ENCODE peak calls at places on chromosomes 2 and 18, in five cellular contexts. M, A, X, T and N are unnamed samples.

GRCh38 chr2:285506-285905 is 2.4 kb downstream of the ALKAL2 start:
- DNase-seq in M (no peak), A (no peak), X (peak; percentile 49), T (no peak), N (no peak)

GRCh38 chr18:46302866-46303485 is 198.8 kb downstream of the HAUS1 start:
- DNase-seq in M (no peak), A (no peak), X (no peak), T (no peak), N (no peak)

GRCh38 chr2:15726321-15727057 is 134.8 kb downstream of the DDX1 start:
- DNase-seq in M (no peak), A (no peak), X (no peak), T (no peak), N (no peak)

GRCh38 chr2:14632133-14632936 is at the start of gene LRATD1:
- DNase-seq in M (peak; percentile 94), A (no peak), X (peak; percentile 48), T (no peak), N (peak; percentile 48)

GRCh38 chr2:72673279-72673678 is 152.6 kb downstream of the EXOC6B start:
- DNase-seq in M (no peak), A (no peak), X (no peak), T (no peak), N (no peak)

GRCh38 chr2:2302359-2302758 is 28.7 kb downstream of the MYT1L start:
- DNase-seq in M (no peak), A (no peak), X (no peak), T (no peak), N (no peak)

GRCh38 chr2:212845941-212846340 is 305.5 kb downstream of the IKZF2 start:
- DNase-seq in M (no peak), A (no peak), X (peak; percentile 42), T (no peak), N (no peak)

GRCh38 chr2:229071292-229071976 is 199.7 kb downstream of the PID1 start:
- DNase-seq in M (no peak), A (no peak), X (peak; percentile 54), T (no peak), N (no peak)

GRCh38 chr2:145020694-145021093 is 500.8 kb upstream of the ZEB2 start:
- DNase-seq in M (no peak), A (no peak), X (peak; percentile 64), T (no peak), N (no peak)

GRCh38 chr2:98710709-98711108 is 20.2 kb downstream of the MGAT4A start:
- DNase-seq in M (no peak), A (no peak), X (no peak), T (no peak), N (no peak)

GRCh38 chr2:143686585-143687164 is 557.5 kb downstream of the ARHGAP15 start:
- DNase-seq in M (no peak), A (peak; percentile 28), X (peak; percentile 65), T (peak; percentile 11), N (no peak)

GRCh38 chr2:195319548-195320415 is 337.2 kb upstream of the SLC39A10 start:
- DNase-seq in M (no peak), A (no peak), X (no peak), T (no peak), N (no peak)

GRCh38 chr18:7562491-7562890 is 4.6 kb upstream of the PTPRM start:
- DNase-seq in M (no peak), A (no peak), X (no peak), T (no peak), N (no peak)

GRCh38 chr18:79850731-79851130 is 53.0 kb downstream of the KCNG2 start:
- DNase-seq in M (no peak), A (no peak), X (no peak), T (no peak), N (no peak)

GRCh38 chr2:140630557-140630956 is 1500.3 kb downstream of the LRP1B start:
- DNase-seq in M (no peak), A (no peak), X (no peak), T (no peak), N (no peak)

GRCh38 chr2:105468655-105469042 is 69.8 kb upstream of the FHL2 start:
- DNase-seq in M (no peak), A (no peak), X (no peak), T (no peak), N (no peak)

GRCh38 chr2:69177063-69177771 is 164.2 kb downstream of the ANTXR1 start:
- DNase-seq in M (no peak), A (no peak), X (peak; percentile 100), T (no peak), N (peak; percentile 27)

GRCh38 chr2:232888839-232889529 is 18.9 kb downstream of the SNORC start:
- DNase-seq in M (no peak), A (no peak), X (no peak), T (no peak), N (no peak)

GRCh38 chr2:161245671-161246070 is 62.6 kb upstream of the PSMD14 start:
- DNase-seq in M (no peak), A (no peak), X (no peak), T (no peak), N (no peak)

GRCh38 chr18:55380574-55380973 is 207.4 kb downstream of the TCF4 start:
- DNase-seq in M (no peak), A (no peak), X (no peak), T (no peak), N (no peak)

GRCh38 chr18:44778788-44779187 is 98.1 kb downstream of the SETBP1 start:
- DNase-seq in M (no peak), A (no peak), X (no peak), T (no peak), N (no peak)

GRCh38 chr2:211611621-211612020 is 927.0 kb downstream of the ERBB4 start:
- DNase-seq in M (no peak), A (no peak), X (no peak), T (no peak), N (no peak)

GRCh38 chr2:178008636-178009289 is 63.8 kb downstream of the PDE11A start:
- DNase-seq in M (peak; percentile 45), A (no peak), X (no peak), T (no peak), N (no peak)

GRCh38 chr2:220932041-220932440 is 640.1 kb downstream of the EPHA4 start:
- DNase-seq in M (no peak), A (no peak), X (no peak), T (no peak), N (no peak)

GRCh38 chr2:74760875-74761630 is 72.9 kb upstream of the HK2 start:
- DNase-seq in M (no peak), A (no peak), X (no peak), T (no peak), N (no peak)

GRCh38 chr2:176582990-176583481 is 313.8 kb downstream of the MTX2 start:
- DNase-seq in M (no peak), A (peak; percentile 65), X (peak; percentile 88), T (no peak), N (no peak)

GRCh38 chr2:8581048-8581561 is 100.8 kb upstream of the ID2 start:
- DNase-seq in M (no peak), A (no peak), X (no peak), T (no peak), N (no peak)

GRCh38 chr2:207625014-207625755 is at the start of gene METTL21A:
- DNase-seq in M (peak; percentile 92), A (peak; percentile 77), X (peak; percentile 90), T (peak; percentile 99), N (peak; percentile 62)

GRCh38 chr2:168499500-168499899 is 43.4 kb downstream of the CERS6 start:
- DNase-seq in M (no peak), A (no peak), X (no peak), T (no peak), N (no peak)

DNA sequence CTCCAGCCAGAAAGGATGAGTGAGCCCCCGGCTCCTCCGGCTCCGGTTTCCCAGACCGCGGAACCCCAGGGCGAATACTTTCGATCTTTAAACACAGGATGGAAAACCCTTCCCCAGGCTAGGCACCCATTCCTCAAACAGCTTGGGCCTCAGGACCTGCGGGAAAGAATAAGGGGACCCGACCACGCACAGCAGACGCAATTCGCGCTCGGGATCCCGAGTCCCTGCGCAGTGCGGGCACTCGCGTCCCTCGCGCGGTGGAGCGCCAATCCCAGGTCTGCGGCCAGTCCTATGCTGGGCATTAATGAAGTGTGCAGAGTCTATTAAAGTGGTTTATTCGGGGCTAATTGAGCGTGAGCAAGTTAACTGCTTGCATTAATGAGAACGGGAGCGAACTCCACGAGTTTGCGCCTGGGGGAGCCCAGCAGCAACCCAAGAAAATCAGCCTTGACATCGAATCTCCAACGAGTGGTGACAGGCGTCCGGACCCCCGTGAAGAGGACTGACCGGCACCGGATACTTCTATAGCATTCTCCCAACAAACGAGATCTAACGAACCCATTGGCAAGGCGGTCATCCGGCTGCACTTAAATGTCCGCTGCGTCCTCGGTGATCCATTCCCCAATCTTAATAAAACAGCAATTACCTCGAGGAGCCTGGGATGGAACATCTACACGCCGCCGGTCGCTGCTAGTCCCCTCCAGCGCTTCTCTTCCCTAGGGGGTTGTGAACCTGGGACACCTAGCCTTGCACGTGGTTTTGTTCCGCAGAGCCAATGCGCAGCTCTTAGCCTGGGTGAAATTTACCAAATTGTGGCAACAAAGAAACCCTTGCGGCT is 1.7 kb downstream of the OSR1 start:
- DNase-seq in M (no peak), A (no peak), X (peak; percentile 12), T (peak; percentile 13), N (no peak)
- TF ChIP-seq CTCF in M (no peak), A (no peak), X (no peak), T (no peak), N (no peak)

DNA sequence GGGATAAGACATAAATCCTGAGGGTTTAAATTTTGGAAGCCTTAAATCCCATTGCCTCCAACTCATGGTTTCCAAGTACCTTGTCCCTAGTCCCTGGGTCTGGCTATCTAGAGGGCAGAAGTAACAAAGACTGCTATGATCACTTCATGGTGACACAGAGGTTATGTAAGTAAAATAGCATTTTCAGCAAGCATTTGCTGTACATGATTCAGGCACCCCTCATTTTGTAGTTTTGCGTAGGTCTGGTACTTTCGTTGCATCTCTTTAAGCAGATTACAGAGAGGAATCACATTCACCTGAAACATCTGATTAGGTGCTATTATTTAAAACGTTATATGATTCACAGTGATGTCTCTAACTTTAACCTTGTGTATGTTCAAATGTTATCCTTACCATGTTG is 480.1 kb downstream of the XIRP2 start:
- DNase-seq in M (no peak), A (no peak), X (no peak), T (no peak), N (no peak)
- TF ChIP-seq CTCF in M (no peak), A (no peak), X (no peak), T (no peak), N (no peak)

DNA sequence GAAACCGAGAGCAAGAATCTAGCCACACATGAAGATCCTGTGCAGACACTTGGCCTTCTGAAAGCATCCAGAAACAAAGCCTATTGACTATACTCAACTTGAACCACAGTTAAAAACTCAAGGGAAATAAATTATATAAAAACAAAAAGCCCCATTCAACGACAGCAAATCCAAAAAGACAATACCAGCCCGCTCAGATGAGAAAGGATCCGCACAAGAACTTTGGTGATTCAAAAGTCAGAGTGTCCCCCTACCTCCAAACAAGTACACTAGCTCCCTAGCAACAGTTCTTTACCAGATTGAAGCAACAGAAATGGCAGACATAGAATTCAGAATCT is 163.2 kb downstream of the WDPCP start:
- DNase-seq in M (no peak), A (no peak), X (no peak), T (no peak), N (no peak)
- TF ChIP-seq CTCF in M (no peak), A (no peak), X (no peak), T (no peak), N (no peak)

GRCh38 chr2:55903727-55904126 is 19.9 kb downstream of the EFEMP1 start:
- DNase-seq in M (no peak), A (no peak), X (no peak), T (no peak), N (no peak)
- TF ChIP-seq CTCF in M (no peak), A (no peak), X (no peak), T (no peak), N (no peak)